ENCODE peak calls at places on chromosome 5, in six cellular contexts. One of them, this sample, is unnamed.

GRCh38 chr5:140302786-140303639 is at the start of gene PFDN1:
- DNase-seq in coronary artery: peak; percentile 93
- DNase-seq in stomach: peak; percentile 95
- DNase-seq in nephron progenitor cell: peak; percentile 94
- DNase-seq in GM12865: peak; percentile 96
- DNase-seq in astrocyte of the spinal cord: peak; percentile 96
- DNase-seq in this sample: peak; percentile 97

GRCh38 chr5:67361932-67362729 is 165.5 kb upstream of the CD180 start:
- DNase-seq in stomach: no peak
- DNase-seq in coronary artery: no peak
- DNase-seq in nephron progenitor cell: no peak
- DNase-seq in GM12865: no peak
- DNase-seq in astrocyte of the spinal cord: peak; percentile 82
- DNase-seq in this sample: no peak

GRCh38 chr5:80318212-80318611 is 1.6 kb upstream of the SPZ1 start:
- DNase-seq in GM12865: no peak
- DNase-seq in astrocyte of the spinal cord: peak; percentile 38
- DNase-seq in coronary artery: no peak
- DNase-seq in nephron progenitor cell: peak; percentile 24
- DNase-seq in stomach: no peak
- DNase-seq in this sample: no peak

GRCh38 chr5:106964102-106964501 is 706.6 kb downstream of the EFNA5 start:
- DNase-seq in astrocyte of the spinal cord: peak; percentile 53
- DNase-seq in nephron progenitor cell: no peak
- DNase-seq in GM12865: peak; percentile 9
- DNase-seq in stomach: no peak
- DNase-seq in coronary artery: no peak
- DNase-seq in this sample: no peak

GRCh38 chr5:157540707-157541451 is 34.7 kb downstream of the ADAM19 start:
- DNase-seq in coronary artery: no peak
- DNase-seq in stomach: peak; percentile 39
- DNase-seq in GM12865: peak; percentile 93
- DNase-seq in astrocyte of the spinal cord: peak; percentile 77
- DNase-seq in nephron progenitor cell: no peak
- DNase-seq in this sample: peak; percentile 64

GRCh38 chr5:171801-172331 is 19.4 kb upstream of the LRRC14B start:
- DNase-seq in coronary artery: peak; percentile 68
- DNase-seq in nephron progenitor cell: no peak
- DNase-seq in astrocyte of the spinal cord: no peak
- DNase-seq in stomach: no peak
- DNase-seq in GM12865: no peak
- DNase-seq in this sample: no peak

GRCh38 chr5:173592050-173592669 is 24.3 kb downstream of the BOD1 start:
- DNase-seq in stomach: no peak
- DNase-seq in astrocyte of the spinal cord: no peak
- DNase-seq in coronary artery: peak; percentile 7
- DNase-seq in nephron progenitor cell: no peak
- DNase-seq in GM12865: peak; percentile 43
- DNase-seq in this sample: peak; percentile 31

GRCh38 chr5:129065721-129066120 is 28.8 kb upstream of the ISOC1 start:
- DNase-seq in coronary artery: no peak
- DNase-seq in nephron progenitor cell: no peak
- DNase-seq in stomach: no peak
- DNase-seq in GM12865: no peak
- DNase-seq in astrocyte of the spinal cord: no peak
- DNase-seq in this sample: no peak

GRCh38 chr5:43040287-43041098 is at the start of gene ANXA2R:
- DNase-seq in GM12865: peak; percentile 97
- DNase-seq in coronary artery: peak; percentile 91
- DNase-seq in astrocyte of the spinal cord: peak; percentile 98
- DNase-seq in nephron progenitor cell: peak; percentile 82
- DNase-seq in stomach: peak; percentile 88
- DNase-seq in this sample: peak; percentile 97

GRCh38 chr5:143800715-143801114 is 11.2 kb upstream of the HMHB1 start:
- DNase-seq in coronary artery: no peak
- DNase-seq in stomach: no peak
- DNase-seq in nephron progenitor cell: no peak
- DNase-seq in astrocyte of the spinal cord: no peak
- DNase-seq in GM12865: peak; percentile 49
- DNase-seq in this sample: no peak

GRCh38 chr5:58383459-58383858 is 76.4 kb downstream of the PLK2 start:
- DNase-seq in stomach: no peak
- DNase-seq in astrocyte of the spinal cord: no peak
- DNase-seq in coronary artery: no peak
- DNase-seq in GM12865: no peak
- DNase-seq in nephron progenitor cell: no peak
- DNase-seq in this sample: no peak

GRCh38 chr5:133398646-133399081 is 213.7 kb downstream of the FSTL4 start:
- DNase-seq in astrocyte of the spinal cord: no peak
- DNase-seq in GM12865: peak; percentile 56
- DNase-seq in nephron progenitor cell: no peak
- DNase-seq in stomach: no peak
- DNase-seq in coronary artery: no peak
- DNase-seq in this sample: peak; percentile 91

GRCh38 chr5:133938039-133938821 is 30.2 kb downstream of the C5orf15 start:
- DNase-seq in GM12865: peak; percentile 33
- DNase-seq in nephron progenitor cell: no peak
- DNase-seq in stomach: peak; percentile 51
- DNase-seq in astrocyte of the spinal cord: no peak
- DNase-seq in coronary artery: peak; percentile 36
- DNase-seq in this sample: no peak

GRCh38 chr5:66540078-66540477 is 56.1 kb upstream of the MAST4 start:
- DNase-seq in nephron progenitor cell: no peak
- DNase-seq in coronary artery: no peak
- DNase-seq in stomach: no peak
- DNase-seq in astrocyte of the spinal cord: no peak
- DNase-seq in GM12865: no peak
- DNase-seq in this sample: peak; percentile 4

GRCh38 chr5:124410539-124410938 is 335.9 kb downstream of the ZNF608 start:
- DNase-seq in astrocyte of the spinal cord: no peak
- DNase-seq in nephron progenitor cell: no peak
- DNase-seq in coronary artery: no peak
- DNase-seq in GM12865: peak; percentile 66
- DNase-seq in stomach: no peak
- DNase-seq in this sample: no peak

GRCh38 chr5:50744761-50745160 is 78.3 kb downstream of the PARP8 start:
- DNase-seq in coronary artery: no peak
- DNase-seq in astrocyte of the spinal cord: peak; percentile 58
- DNase-seq in stomach: no peak
- DNase-seq in nephron progenitor cell: no peak
- DNase-seq in GM12865: peak; percentile 21
- DNase-seq in this sample: no peak

GRCh38 chr5:96794757-96795156 is 13.0 kb downstream of the ERAP1 start:
- DNase-seq in nephron progenitor cell: no peak
- DNase-seq in astrocyte of the spinal cord: no peak
- DNase-seq in coronary artery: no peak
- DNase-seq in GM12865: no peak
- DNase-seq in stomach: no peak
- DNase-seq in this sample: peak; percentile 91

GRCh38 chr5:77641397-77641943 is 3.0 kb upstream of the OTP start:
- DNase-seq in nephron progenitor cell: peak; percentile 25
- DNase-seq in stomach: no peak
- DNase-seq in astrocyte of the spinal cord: no peak
- DNase-seq in GM12865: no peak
- DNase-seq in coronary artery: no peak
- DNase-seq in this sample: no peak

GRCh38 chr5:177378884-177379883 is 5.0 kb upstream of the SLC34A1 start:
- DNase-seq in nephron progenitor cell: no peak
- DNase-seq in GM12865: peak; percentile 76
- DNase-seq in stomach: no peak
- DNase-seq in coronary artery: no peak
- DNase-seq in astrocyte of the spinal cord: peak; percentile 85
- DNase-seq in this sample: peak; percentile 55

GRCh38 chr5:36052542-36052941 is 14.1 kb downstream of the UGT3A2 start:
- DNase-seq in astrocyte of the spinal cord: no peak
- DNase-seq in coronary artery: no peak
- DNase-seq in stomach: no peak
- DNase-seq in GM12865: no peak
- DNase-seq in nephron progenitor cell: no peak
- DNase-seq in this sample: no peak

GRCh38 chr5:114857951-114858401 is 311.7 kb downstream of the TRIM36 start:
- DNase-seq in astrocyte of the spinal cord: peak; percentile 19
- DNase-seq in stomach: no peak
- DNase-seq in GM12865: peak; percentile 8
- DNase-seq in coronary artery: no peak
- DNase-seq in nephron progenitor cell: no peak
- DNase-seq in this sample: no peak

GRCh38 chr5:24643255-24643654 is 1.5 kb downstream of the CDH10 start:
- DNase-seq in GM12865: no peak
- DNase-seq in nephron progenitor cell: no peak
- DNase-seq in astrocyte of the spinal cord: no peak
- DNase-seq in coronary artery: no peak
- DNase-seq in stomach: no peak
- DNase-seq in this sample: no peak

GRCh38 chr5:95993776-95994175 is 32.1 kb upstream of the ELL2 start:
- DNase-seq in coronary artery: no peak
- DNase-seq in astrocyte of the spinal cord: no peak
- DNase-seq in stomach: no peak
- DNase-seq in nephron progenitor cell: no peak
- DNase-seq in GM12865: no peak
- DNase-seq in this sample: no peak

GRCh38 chr5:119524461-119524860 is 72.2 kb downstream of the HSD17B4 start:
- DNase-seq in astrocyte of the spinal cord: no peak
- DNase-seq in stomach: no peak
- DNase-seq in coronary artery: no peak
- DNase-seq in GM12865: no peak
- DNase-seq in nephron progenitor cell: no peak
- DNase-seq in this sample: no peak

GRCh38 chr5:83306572-83307241 is 164.8 kb upstream of the VCAN start:
- DNase-seq in nephron progenitor cell: no peak
- DNase-seq in coronary artery: peak; percentile 77
- DNase-seq in astrocyte of the spinal cord: peak; percentile 93
- DNase-seq in GM12865: peak; percentile 75
- DNase-seq in stomach: peak; percentile 29
- DNase-seq in this sample: peak; percentile 43

GRCh38 chr5:17219006-17219422 is 1.6 kb downstream of the BASP1 start:
- DNase-seq in nephron progenitor cell: peak; percentile 69
- DNase-seq in astrocyte of the spinal cord: peak; percentile 50
- DNase-seq in GM12865: peak; percentile 48
- DNase-seq in coronary artery: no peak
- DNase-seq in stomach: no peak
- DNase-seq in this sample: no peak

GRCh38 chr5:36145311-36145710 is 6.4 kb downstream of the LMBRD2 start:
- DNase-seq in astrocyte of the spinal cord: no peak
- DNase-seq in stomach: no peak
- DNase-seq in GM12865: no peak
- DNase-seq in nephron progenitor cell: no peak
- DNase-seq in coronary artery: no peak
- DNase-seq in this sample: no peak

GRCh38 chr5:1897816-1898450 is 15.2 kb upstream of the IRX4 start:
- DNase-seq in GM12865: no peak
- DNase-seq in nephron progenitor cell: no peak
- DNase-seq in astrocyte of the spinal cord: no peak
- DNase-seq in stomach: no peak
- DNase-seq in coronary artery: no peak
- DNase-seq in this sample: no peak
- TF ChIP-seq CTCF in GM12865: no peak
- TF ChIP-seq CTCF in nephron progenitor cell: no peak
- TF ChIP-seq CTCF in astrocyte of the spinal cord: no peak
- TF ChIP-seq CTCF in stomach: no peak
- TF ChIP-seq CTCF in coronary artery: no peak
- TF ChIP-seq CTCF in this sample: no peak

GRCh38 chr5:138932171-138932810 is 57.2 kb upstream of the LRRTM2 start:
- DNase-seq in astrocyte of the spinal cord: no peak
- DNase-seq in nephron progenitor cell: no peak
- DNase-seq in coronary artery: no peak
- DNase-seq in stomach: peak; percentile 25
- DNase-seq in GM12865: peak; percentile 27
- DNase-seq in this sample: no peak
- TF ChIP-seq CTCF in astrocyte of the spinal cord: no peak
- TF ChIP-seq CTCF in nephron progenitor cell: no peak
- TF ChIP-seq CTCF in coronary artery: no peak
- TF ChIP-seq CTCF in stomach: no peak
- TF ChIP-seq CTCF in GM12865: peak; percentile 3
- TF ChIP-seq CTCF in this sample: no peak

GRCh38 chr5:91221917-91222316 is 161.2 kb downstream of the ARRDC3 start:
- DNase-seq in stomach: no peak
- DNase-seq in coronary artery: no peak
- DNase-seq in astrocyte of the spinal cord: no peak
- DNase-seq in GM12865: no peak
- DNase-seq in nephron progenitor cell: no peak
- DNase-seq in this sample: no peak

GRCh38 chr5:91224969-91225368 is 158.1 kb downstream of the ARRDC3 start:
- DNase-seq in astrocyte of the spinal cord: no peak
- DNase-seq in coronary artery: no peak
- DNase-seq in GM12865: peak; percentile 30
- DNase-seq in nephron progenitor cell: no peak
- DNase-seq in stomach: no peak
- DNase-seq in this sample: no peak

GRCh38 chr5:91224459-91224858 is 158.7 kb downstream of the ARRDC3 start:
- DNase-seq in coronary artery: no peak
- DNase-seq in astrocyte of the spinal cord: no peak
- DNase-seq in GM12865: no peak
- DNase-seq in stomach: no peak
- DNase-seq in nephron progenitor cell: no peak
- DNase-seq in this sample: no peak

GRCh38 chr5:91222482-91222881 is 160.6 kb downstream of the ARRDC3 start:
- DNase-seq in nephron progenitor cell: no peak
- DNase-seq in coronary artery: no peak
- DNase-seq in stomach: no peak
- DNase-seq in astrocyte of the spinal cord: no peak
- DNase-seq in GM12865: no peak
- DNase-seq in this sample: no peak

GRCh38 chr5:91223886-91224285 is 159.2 kb downstream of the ARRDC3 start:
- DNase-seq in coronary artery: no peak
- DNase-seq in nephron progenitor cell: no peak
- DNase-seq in astrocyte of the spinal cord: no peak
- DNase-seq in stomach: no peak
- DNase-seq in GM12865: no peak
- DNase-seq in this sample: no peak
- TF ChIP-seq CTCF in coronary artery: no peak
- TF ChIP-seq CTCF in nephron progenitor cell: no peak
- TF ChIP-seq CTCF in astrocyte of the spinal cord: no peak
- TF ChIP-seq CTCF in stomach: no peak
- TF ChIP-seq CTCF in GM12865: no peak
- TF ChIP-seq CTCF in this sample: no peak

GRCh38 chr5:126103050-126103449 is 320.2 kb upstream of the GRAMD2B start:
- DNase-seq in coronary artery: no peak
- DNase-seq in nephron progenitor cell: no peak
- DNase-seq in GM12865: no peak
- DNase-seq in stomach: no peak
- DNase-seq in astrocyte of the spinal cord: no peak
- DNase-seq in this sample: no peak

GRCh38 chr5:126104341-126104740 is 318.9 kb upstream of the GRAMD2B start:
- DNase-seq in nephron progenitor cell: no peak
- DNase-seq in stomach: no peak
- DNase-seq in GM12865: no peak
- DNase-seq in astrocyte of the spinal cord: no peak
- DNase-seq in coronary artery: no peak
- DNase-seq in this sample: no peak

GRCh38 chr5:126100767-126101166 is 322.4 kb upstream of the GRAMD2B start:
- DNase-seq in coronary artery: no peak
- DNase-seq in stomach: no peak
- DNase-seq in GM12865: no peak
- DNase-seq in nephron progenitor cell: no peak
- DNase-seq in astrocyte of the spinal cord: no peak
- DNase-seq in this sample: no peak

GRCh38 chr5:126103872-126104271 is 319.3 kb upstream of the GRAMD2B start:
- DNase-seq in stomach: no peak
- DNase-seq in nephron progenitor cell: no peak
- DNase-seq in astrocyte of the spinal cord: no peak
- DNase-seq in GM12865: no peak
- DNase-seq in coronary artery: no peak
- DNase-seq in this sample: no peak

GRCh38 chr5:126101901-126102300 is 321.3 kb upstream of the GRAMD2B start:
- DNase-seq in astrocyte of the spinal cord: no peak
- DNase-seq in coronary artery: no peak
- DNase-seq in GM12865: no peak
- DNase-seq in stomach: no peak
- DNase-seq in nephron progenitor cell: no peak
- DNase-seq in this sample: no peak
- TF ChIP-seq CTCF in astrocyte of the spinal cord: no peak
- TF ChIP-seq CTCF in coronary artery: no peak
- TF ChIP-seq CTCF in GM12865: no peak
- TF ChIP-seq CTCF in stomach: no peak
- TF ChIP-seq CTCF in nephron progenitor cell: no peak
- TF ChIP-seq CTCF in this sample: no peak